ENCODE peak calls at places on chromosomes 4 and X, in four cellular contexts. R, P, N and K are unnamed samples.

GRCh38 chr4:8705161-8706145 is 112.9 kb downstream of the CPZ start:
- DNase-seq in R (no peak), P (no peak), N (no peak), K (no peak)

GRCh38 chr4:92253986-92254671 is 49.6 kb upstream of the GRID2 start:
- DNase-seq in R (no peak), P (no peak), N (no peak), K (no peak)

GRCh38 chrX:130772313-130773140 is 130.5 kb downstream of the ENOX2 start:
- DNase-seq in R (no peak), P (no peak), N (peak), K (no peak)

GRCh38 chr4:135184715-135185114 is 983.1 kb upstream of the PABPC4L start:
- DNase-seq in R (no peak), P (no peak), N (no peak), K (no peak)

GRCh38 chrX:153684447-153685178 is 3.1 kb upstream of the SLC6A8 start:
- DNase-seq in R (no peak), P (no peak), N (no peak), K (no peak)

GRCh38 chr4:37904824-37905223 is 13.9 kb downstream of the TBC1D1 start:
- DNase-seq in R (no peak), P (no peak), N (no peak), K (no peak)

GRCh38 chrX:136666088-136666487 is 18.1 kb downstream of the CD40LG start:
- DNase-seq in R (no peak), P (no peak), N (no peak), K (no peak)

GRCh38 chr4:40058854-40059253 is 2.2 kb downstream of the N4BP2 start:
- DNase-seq in R (no peak), P (no peak), N (no peak), K (no peak)

GRCh38 chrX:28177202-28177601 is 196.0 kb upstream of the DCAF8L1 start:
- DNase-seq in R (peak), P (no peak), N (no peak), K (no peak)

GRCh38 chr4:118058955-118059354 is 24.7 kb downstream of the NDST3 start:
- DNase-seq in R (no peak), P (no peak), N (no peak), K (no peak)

GRCh38 chr4:12137556-12137955 is 708.9 kb upstream of the HS3ST1 start:
- DNase-seq in R (no peak), P (no peak), N (no peak), K (no peak)

GRCh38 chrX:94455782-94456181 is 781.8 kb downstream of the FAM133A start:
- DNase-seq in R (no peak), P (no peak), N (no peak), K (no peak)

GRCh38 chr4:77385124-77385969 is 220.3 kb upstream of the CXCL13 start:
- DNase-seq in R (peak), P (no peak), N (peak), K (no peak)

GRCh38 chr4:128068927-128069326 is 7.8 kb downstream of the LARP1B start:
- DNase-seq in R (peak), P (no peak), N (no peak), K (no peak)

GRCh38 chr4:85825937-85826678 is 351.2 kb downstream of the ARHGAP24 start:
- DNase-seq in R (no peak), P (no peak), N (peak), K (peak)

GRCh38 chrX:13485167-13485566 is 84.2 kb upstream of the EGFL6 start:
- DNase-seq in R (no peak), P (no peak), N (no peak), K (no peak)

GRCh38 chrX:20060961-20061868 is 55.5 kb downstream of the MAP7D2 start:
- DNase-seq in R (no peak), P (no peak), N (no peak), K (no peak)

GRCh38 chrX:13197961-13198761 is 121.7 kb downstream of the ATXN3L start:
- DNase-seq in R (peak), P (no peak), N (no peak), K (no peak)

GRCh38 chrX:48956728-48957414 is 536 bp downstream of the OTUD5 start:
- DNase-seq in R (no peak), P (no peak), N (no peak), K (no peak)

GRCh38 chrX:108028854-108029253 is 16.0 kb upstream of the VSIG1 start:
- DNase-seq in R (no peak), P (no peak), N (no peak), K (no peak)

GRCh38 chr4:98506462-98507132 is 151.8 kb downstream of the TSPAN5 start:
- DNase-seq in R (no peak), P (no peak), N (no peak), K (no peak)
- TF ChIP-seq CTCF in R (peak), P (no peak), N (peak), K (peak)

GRCh38 chr4:31189938-31190337 is 469.8 kb downstream of the PCDH7 start:
- DNase-seq in R (no peak), P (no peak), N (no peak), K (no peak)
- H3K4me3 ChIP-seq in R (no peak), P (no peak), N (no peak), K (no peak)

DNA sequence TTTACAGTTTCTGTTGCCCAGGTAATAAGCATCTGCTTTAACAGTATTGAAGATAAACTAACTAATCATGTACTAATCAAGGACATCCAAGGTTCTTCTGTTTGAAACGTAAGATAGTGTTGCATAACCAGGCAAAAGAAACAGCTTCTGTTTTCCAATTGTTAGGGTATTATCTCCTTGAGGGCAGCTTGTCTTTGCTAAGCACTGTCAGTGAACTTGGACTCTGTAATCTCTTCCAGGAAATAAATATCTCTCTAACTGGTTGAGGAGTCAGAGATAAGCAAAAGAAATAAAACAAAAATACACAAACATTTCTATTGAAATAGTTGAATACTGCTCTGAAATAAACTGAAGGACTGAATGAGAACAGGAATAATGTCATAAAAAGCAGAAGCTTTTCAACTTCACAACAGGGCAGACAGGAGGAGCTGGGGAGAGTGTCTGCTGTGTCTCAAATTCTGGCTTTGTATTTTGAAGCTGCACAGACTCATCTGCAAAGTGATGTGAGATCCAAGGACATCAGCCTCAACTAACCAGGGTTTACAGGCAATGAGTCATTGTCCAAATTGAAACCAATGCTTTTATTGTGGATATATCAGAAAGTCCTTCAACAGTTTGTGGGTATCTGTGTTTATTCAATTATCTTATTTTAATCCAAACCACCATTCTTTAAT is 1253.0 kb upstream of the PCDH7 start:
- DNase-seq in R (no peak), P (no peak), N (peak), K (no peak)
- TF ChIP-seq CTCF in R (no peak), P (no peak), N (peak), K (no peak)

DNA sequence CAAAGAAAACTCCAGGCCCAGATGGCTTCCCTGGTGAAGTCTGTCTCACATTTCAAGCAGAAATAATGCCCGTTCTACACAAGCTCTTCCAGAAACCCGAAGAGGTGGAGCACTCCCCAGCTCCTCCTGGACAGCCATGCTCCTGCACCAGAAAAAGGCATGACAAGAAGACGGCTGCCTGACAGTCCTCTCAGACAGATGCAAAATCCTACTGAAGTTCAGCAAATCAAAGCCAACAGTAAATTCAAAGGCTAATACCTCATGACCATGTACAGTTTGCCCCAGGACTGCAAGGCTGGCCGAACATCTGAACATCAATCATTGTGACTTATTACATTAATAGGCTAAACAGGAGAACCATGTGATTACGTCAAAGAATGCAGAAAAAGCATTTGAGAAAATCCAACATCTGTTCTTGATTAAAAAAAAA is 30.8 kb upstream of the MXD4 start:
- DNase-seq in R (no peak), P (no peak), N (peak), K (no peak)
- H3K4me3 ChIP-seq in R (no peak), P (no peak), N (no peak), K (no peak)

GRCh38 chr4:73251384-73251783 is 7.2 kb downstream of the ANKRD17 start:
- DNase-seq in R (no peak), P (no peak), N (no peak), K (no peak)
- TF ChIP-seq CTCF in R (no peak), P (no peak), N (peak), K (no peak)

GRCh38 chr4:4853371-4853823 is 6.1 kb upstream of the MSX1 start:
- DNase-seq in R (no peak), P (no peak), N (no peak), K (no peak)
- H3K4me3 ChIP-seq in R (peak), P (peak), N (peak), K (peak)

DNA sequence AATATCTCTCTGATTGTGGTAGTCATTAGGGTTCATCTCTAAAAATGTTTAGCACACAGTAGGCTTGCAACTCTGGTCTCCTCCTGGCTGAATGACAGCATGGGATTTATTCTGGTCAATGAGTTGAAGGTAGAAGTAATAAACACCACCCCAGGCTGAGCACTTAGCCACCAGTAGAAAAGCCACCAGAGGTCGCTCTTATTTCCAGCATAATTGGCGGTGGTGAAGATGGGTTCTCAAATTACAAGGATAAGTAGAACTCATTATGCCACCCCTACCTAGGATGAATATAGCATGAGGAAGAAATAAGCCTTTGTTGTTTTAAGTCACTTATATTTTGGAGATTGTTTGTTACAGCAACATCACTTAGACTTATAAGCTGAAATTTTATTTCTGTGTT is 302.7 kb downstream of the GPM6A start:
- DNase-seq in R (no peak), P (no peak), N (no peak), K (no peak)
- TF ChIP-seq CTCF in R (no peak), P (no peak), N (no peak), K (peak)